ENCODE peak calls at places on chromosomes 13 and 19, in seven cellular contexts. One of them, this sample, is unnamed.

GRCh38 chr13:114314074-114314912 is at the start of gene CHAMP1:
- DNase-seq in transverse colon: peak
- DNase-seq in fibroblast of mammary gland: peak
- DNase-seq in heart right ventricle: peak
- DNase-seq in progenitor cell of endocrine pancreas: peak
- DNase-seq in endothelial cell: peak
- DNase-seq in choroid plexus epithelial cell: peak
- DNase-seq in this sample: peak

GRCh38 chr13:85661639-85662038 is 137.6 kb downstream of the SLITRK6 start:
- DNase-seq in transverse colon: no peak
- DNase-seq in fibroblast of mammary gland: no peak
- DNase-seq in heart right ventricle: no peak
- DNase-seq in progenitor cell of endocrine pancreas: no peak
- DNase-seq in endothelial cell: no peak
- DNase-seq in choroid plexus epithelial cell: no peak
- DNase-seq in this sample: no peak

GRCh38 chr13:35475960-35476943 is at the start of gene MAB21L1:
- DNase-seq in transverse colon: peak
- DNase-seq in fibroblast of mammary gland: peak
- DNase-seq in heart right ventricle: no peak
- DNase-seq in progenitor cell of endocrine pancreas: no peak
- DNase-seq in endothelial cell: peak
- DNase-seq in choroid plexus epithelial cell: peak
- DNase-seq in this sample: no peak

GRCh38 chr13:66860868-66861447 is 369.2 kb downstream of the PCDH9 start:
- DNase-seq in transverse colon: no peak
- DNase-seq in fibroblast of mammary gland: no peak
- DNase-seq in heart right ventricle: no peak
- DNase-seq in progenitor cell of endocrine pancreas: no peak
- DNase-seq in endothelial cell: no peak
- DNase-seq in choroid plexus epithelial cell: no peak
- DNase-seq in this sample: no peak

GRCh38 chr13:46116653-46117502 is 12.0 kb upstream of the CPB2 start:
- DNase-seq in transverse colon: no peak
- DNase-seq in fibroblast of mammary gland: no peak
- DNase-seq in heart right ventricle: no peak
- DNase-seq in progenitor cell of endocrine pancreas: no peak
- DNase-seq in endothelial cell: no peak
- DNase-seq in choroid plexus epithelial cell: no peak
- DNase-seq in this sample: no peak

GRCh38 chr19:40862333-40862732 is 12.1 kb upstream of the CYP2A6 start:
- DNase-seq in transverse colon: no peak
- DNase-seq in fibroblast of mammary gland: no peak
- DNase-seq in heart right ventricle: no peak
- DNase-seq in progenitor cell of endocrine pancreas: no peak
- DNase-seq in endothelial cell: no peak
- DNase-seq in choroid plexus epithelial cell: no peak
- DNase-seq in this sample: no peak

GRCh38 chr13:44312898-44313551 is 60.6 kb upstream of the SERP2 start:
- DNase-seq in transverse colon: no peak
- DNase-seq in fibroblast of mammary gland: peak
- DNase-seq in heart right ventricle: no peak
- DNase-seq in progenitor cell of endocrine pancreas: no peak
- DNase-seq in endothelial cell: no peak
- DNase-seq in choroid plexus epithelial cell: peak
- DNase-seq in this sample: no peak

GRCh38 chr13:94550030-94550738 is 45.8 kb downstream of the TGDS start:
- DNase-seq in transverse colon: no peak
- DNase-seq in fibroblast of mammary gland: peak
- DNase-seq in heart right ventricle: no peak
- DNase-seq in progenitor cell of endocrine pancreas: no peak
- DNase-seq in endothelial cell: no peak
- DNase-seq in choroid plexus epithelial cell: peak
- DNase-seq in this sample: no peak

GRCh38 chr19:35468637-35469036 is 20.6 kb downstream of the FFAR2 start:
- DNase-seq in transverse colon: peak
- DNase-seq in fibroblast of mammary gland: peak
- DNase-seq in heart right ventricle: peak
- DNase-seq in progenitor cell of endocrine pancreas: no peak
- DNase-seq in endothelial cell: peak
- DNase-seq in choroid plexus epithelial cell: peak
- DNase-seq in this sample: peak

GRCh38 chr13:97241761-97242160 is 19.6 kb downstream of the MBNL2 start:
- DNase-seq in transverse colon: no peak
- DNase-seq in fibroblast of mammary gland: no peak
- DNase-seq in heart right ventricle: peak
- DNase-seq in progenitor cell of endocrine pancreas: no peak
- DNase-seq in endothelial cell: peak
- DNase-seq in choroid plexus epithelial cell: no peak
- DNase-seq in this sample: no peak

GRCh38 chr13:99018418-99019180 is 40.7 kb upstream of the DOCK9 start:
- DNase-seq in transverse colon: no peak
- DNase-seq in fibroblast of mammary gland: peak
- DNase-seq in heart right ventricle: no peak
- DNase-seq in progenitor cell of endocrine pancreas: no peak
- DNase-seq in endothelial cell: no peak
- DNase-seq in choroid plexus epithelial cell: peak
- DNase-seq in this sample: no peak

GRCh38 chr13:106028916-106029315 is 506.5 kb downstream of the EFNB2 start:
- DNase-seq in transverse colon: no peak
- DNase-seq in fibroblast of mammary gland: no peak
- DNase-seq in heart right ventricle: no peak
- DNase-seq in progenitor cell of endocrine pancreas: no peak
- DNase-seq in endothelial cell: no peak
- DNase-seq in choroid plexus epithelial cell: no peak
- DNase-seq in this sample: no peak

DNA sequence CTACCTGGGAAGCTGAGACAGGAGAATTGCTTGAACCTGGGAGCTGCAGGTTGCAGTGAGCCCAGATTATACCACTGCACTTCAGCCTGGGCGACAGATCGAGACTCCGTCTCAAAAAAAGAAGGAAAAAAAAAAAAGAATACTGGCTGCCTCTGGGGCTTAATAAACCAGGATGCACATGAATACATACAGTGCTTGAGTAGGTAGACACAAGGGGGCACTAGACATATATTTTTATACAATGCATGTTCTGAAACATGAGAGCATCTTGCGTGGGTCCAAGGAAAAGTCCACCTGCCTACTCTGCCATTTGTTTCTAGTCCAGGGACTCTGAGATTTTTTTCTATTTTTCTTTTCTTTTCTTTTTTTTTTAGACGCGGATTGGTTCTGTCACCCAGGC is 31.2 kb downstream of the KEAP1 start:
- DNase-seq in transverse colon: no peak
- DNase-seq in fibroblast of mammary gland: peak
- DNase-seq in heart right ventricle: no peak
- DNase-seq in progenitor cell of endocrine pancreas: no peak
- DNase-seq in endothelial cell: no peak
- DNase-seq in choroid plexus epithelial cell: peak
- DNase-seq in this sample: no peak
- TF ChIP-seq CTCF in transverse colon: peak
- TF ChIP-seq CTCF in fibroblast of mammary gland: peak
- TF ChIP-seq CTCF in heart right ventricle: peak
- TF ChIP-seq CTCF in progenitor cell of endocrine pancreas: peak
- TF ChIP-seq CTCF in endothelial cell: no peak
- TF ChIP-seq CTCF in choroid plexus epithelial cell: peak
- TF ChIP-seq CTCF in this sample: peak

DNA sequence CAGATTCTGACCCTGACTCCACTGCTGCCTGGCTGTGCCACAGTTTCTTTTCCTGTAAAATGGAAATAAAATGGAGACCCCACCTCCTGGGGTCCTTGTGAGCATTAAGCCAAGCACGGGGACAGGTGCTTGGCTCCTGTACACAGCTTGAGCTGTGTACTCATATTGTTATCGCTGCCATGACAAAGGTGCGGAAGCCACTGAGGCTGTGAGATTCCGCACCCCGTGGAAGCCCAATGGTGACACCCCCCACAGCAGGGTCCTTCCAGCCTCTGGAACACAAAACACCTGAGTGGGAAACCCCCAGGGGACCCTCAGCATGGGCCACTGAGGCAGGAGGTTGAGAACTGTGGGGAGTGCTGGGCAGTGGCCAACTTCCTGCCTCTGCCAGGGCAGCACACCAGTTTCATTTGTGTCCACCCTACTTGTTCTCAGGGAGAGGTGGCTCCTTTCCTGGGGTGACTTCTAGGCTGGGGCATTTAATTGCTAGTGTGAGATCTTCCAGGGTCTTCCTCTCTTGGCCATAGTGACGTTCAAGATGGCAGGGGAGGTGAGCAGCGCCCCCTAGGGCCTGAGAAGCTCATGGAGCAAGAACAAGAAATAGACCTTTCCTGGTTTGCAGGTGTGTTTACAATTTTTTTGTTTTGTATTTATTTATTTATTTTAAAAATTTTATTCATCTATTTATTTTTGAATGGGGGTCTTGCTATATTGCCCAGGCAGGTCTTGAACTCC is 5.4 kb upstream of the JSRP1 start:
- DNase-seq in transverse colon: peak
- DNase-seq in fibroblast of mammary gland: peak
- DNase-seq in heart right ventricle: no peak
- DNase-seq in progenitor cell of endocrine pancreas: no peak
- DNase-seq in endothelial cell: no peak
- DNase-seq in choroid plexus epithelial cell: peak
- DNase-seq in this sample: peak
- TF ChIP-seq CTCF in transverse colon: peak
- TF ChIP-seq CTCF in fibroblast of mammary gland: peak
- TF ChIP-seq CTCF in heart right ventricle: peak
- TF ChIP-seq CTCF in progenitor cell of endocrine pancreas: peak
- TF ChIP-seq CTCF in endothelial cell: peak
- TF ChIP-seq CTCF in choroid plexus epithelial cell: peak
- TF ChIP-seq CTCF in this sample: peak

GRCh38 chr19:34017024-34017423 is 155.3 kb upstream of the LSM14A start:
- DNase-seq in transverse colon: no peak
- DNase-seq in fibroblast of mammary gland: no peak
- DNase-seq in heart right ventricle: no peak
- DNase-seq in progenitor cell of endocrine pancreas: no peak
- DNase-seq in endothelial cell: no peak
- DNase-seq in choroid plexus epithelial cell: no peak
- DNase-seq in this sample: no peak
- TF ChIP-seq CTCF in transverse colon: no peak
- TF ChIP-seq CTCF in fibroblast of mammary gland: no peak
- TF ChIP-seq CTCF in heart right ventricle: no peak
- TF ChIP-seq CTCF in progenitor cell of endocrine pancreas: no peak
- TF ChIP-seq CTCF in endothelial cell: no peak
- TF ChIP-seq CTCF in choroid plexus epithelial cell: no peak
- TF ChIP-seq CTCF in this sample: no peak

GRCh38 chr13:112229445-112229844 is 146.7 kb upstream of the SPACA7 start:
- DNase-seq in transverse colon: no peak
- DNase-seq in fibroblast of mammary gland: no peak
- DNase-seq in heart right ventricle: no peak
- DNase-seq in progenitor cell of endocrine pancreas: no peak
- DNase-seq in endothelial cell: no peak
- DNase-seq in choroid plexus epithelial cell: no peak
- DNase-seq in this sample: no peak
- TF ChIP-seq CTCF in transverse colon: no peak
- TF ChIP-seq CTCF in fibroblast of mammary gland: no peak
- TF ChIP-seq CTCF in heart right ventricle: no peak
- TF ChIP-seq CTCF in progenitor cell of endocrine pancreas: no peak
- TF ChIP-seq CTCF in endothelial cell: no peak
- TF ChIP-seq CTCF in choroid plexus epithelial cell: no peak
- TF ChIP-seq CTCF in this sample: no peak

GRCh38 chr13:63291701-63292100 is 1876.1 kb upstream of the PCDH20 start:
- DNase-seq in transverse colon: no peak
- DNase-seq in fibroblast of mammary gland: no peak
- DNase-seq in heart right ventricle: no peak
- DNase-seq in progenitor cell of endocrine pancreas: no peak
- DNase-seq in endothelial cell: no peak
- DNase-seq in choroid plexus epithelial cell: no peak
- DNase-seq in this sample: no peak

GRCh38 chr13:63288576-63288975 is 1872.9 kb upstream of the PCDH20 start:
- DNase-seq in transverse colon: no peak
- DNase-seq in fibroblast of mammary gland: no peak
- DNase-seq in heart right ventricle: no peak
- DNase-seq in progenitor cell of endocrine pancreas: no peak
- DNase-seq in endothelial cell: no peak
- DNase-seq in choroid plexus epithelial cell: peak
- DNase-seq in this sample: no peak

GRCh38 chr13:63285426-63285825 is 1869.8 kb upstream of the PCDH20 start:
- DNase-seq in transverse colon: no peak
- DNase-seq in fibroblast of mammary gland: no peak
- DNase-seq in heart right ventricle: no peak
- DNase-seq in progenitor cell of endocrine pancreas: no peak
- DNase-seq in endothelial cell: no peak
- DNase-seq in choroid plexus epithelial cell: no peak
- DNase-seq in this sample: no peak

GRCh38 chr13:63287926-63288325 is 1872.3 kb upstream of the PCDH20 start:
- DNase-seq in transverse colon: no peak
- DNase-seq in fibroblast of mammary gland: no peak
- DNase-seq in heart right ventricle: no peak
- DNase-seq in progenitor cell of endocrine pancreas: no peak
- DNase-seq in endothelial cell: no peak
- DNase-seq in choroid plexus epithelial cell: no peak
- DNase-seq in this sample: no peak
- TF ChIP-seq CTCF in transverse colon: no peak
- TF ChIP-seq CTCF in fibroblast of mammary gland: no peak
- TF ChIP-seq CTCF in heart right ventricle: no peak
- TF ChIP-seq CTCF in progenitor cell of endocrine pancreas: no peak
- TF ChIP-seq CTCF in endothelial cell: no peak
- TF ChIP-seq CTCF in choroid plexus epithelial cell: no peak
- TF ChIP-seq CTCF in this sample: no peak

DNA sequence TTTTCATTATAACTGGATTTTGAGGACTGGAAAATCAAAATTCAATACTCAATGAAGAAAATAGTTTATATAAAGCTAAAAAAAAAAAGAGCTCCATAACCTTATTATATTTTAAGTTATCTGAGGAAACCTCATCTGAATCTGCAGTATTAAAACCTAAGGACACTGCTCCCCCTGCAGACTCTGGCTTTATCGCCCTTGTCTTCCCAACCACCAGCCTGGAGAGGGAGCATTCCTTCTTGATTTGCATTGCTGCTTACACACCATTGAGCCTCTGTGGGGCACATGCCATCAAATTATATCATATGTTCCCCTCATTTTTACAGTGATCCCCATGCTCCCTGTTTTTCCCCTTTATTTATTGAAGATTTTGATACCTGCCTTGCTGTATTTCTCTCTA is 871.4 kb upstream of the GPC6 start:
- DNase-seq in transverse colon: peak
- DNase-seq in fibroblast of mammary gland: peak
- DNase-seq in heart right ventricle: no peak
- DNase-seq in progenitor cell of endocrine pancreas: no peak
- DNase-seq in endothelial cell: peak
- DNase-seq in choroid plexus epithelial cell: peak
- DNase-seq in this sample: no peak
- TF ChIP-seq CTCF in transverse colon: no peak
- TF ChIP-seq CTCF in fibroblast of mammary gland: peak
- TF ChIP-seq CTCF in heart right ventricle: peak
- TF ChIP-seq CTCF in progenitor cell of endocrine pancreas: peak
- TF ChIP-seq CTCF in endothelial cell: no peak
- TF ChIP-seq CTCF in choroid plexus epithelial cell: peak
- TF ChIP-seq CTCF in this sample: no peak

This sample was measured in natural killer cell.